ENCODE peak calls at places on chromosomes 3 and 15, in four cellular contexts. F is HEK293T, X is HepG2, J is GM12878. D is an unnamed sample.

GRCh38 chr3:32706348-32707025 is 21.5 kb downstream of the CNOT10 start:
- DNase-seq in F (no peak), X (no peak), J (no peak), D (no peak)

GRCh38 chr3:169604118-169604517 is 59.4 kb downstream of the MECOM start:
- DNase-seq in F (no peak), X (no peak), J (no peak), D (no peak)

GRCh38 chr3:123143669-123144411 is 57.9 kb upstream of the SEC22A start:
- DNase-seq in F (peak; percentile 32), X (peak; percentile 58), J (no peak), D (peak; percentile 3)

GRCh38 chr3:169541528-169541927 is 122.0 kb downstream of the MECOM start:
- DNase-seq in F (no peak), X (no peak), J (no peak), D (no peak)

GRCh38 chr3:10600159-10601125 is 95.1 kb upstream of the ATP2B2 start:
- DNase-seq in F (no peak), X (no peak), J (no peak), D (no peak)

GRCh38 chr15:84949043-84949442 is 32.6 kb upstream of the PDE8A start:
- DNase-seq in F (no peak), X (no peak), J (no peak), D (no peak)

GRCh38 chr3:179544981-179545645 is 17.6 kb upstream of the ACTL6A start:
- DNase-seq in F (no peak), X (no peak), J (no peak), D (no peak)

GRCh38 chr3:179015551-179016020 is 56.0 kb downstream of the ZMAT3 start:
- DNase-seq in F (peak; percentile 30), X (peak; percentile 81), J (peak; percentile 93), D (peak; percentile 75)

GRCh38 chr3:13301295-13301987 is 118.7 kb downstream of the NUP210 start:
- DNase-seq in F (no peak), X (peak; percentile 65), J (peak; percentile 28), D (peak; percentile 97)

GRCh38 chr3:143429628-143430514 is 310.3 kb downstream of the CHST2 start:
- DNase-seq in F (no peak), X (no peak), J (no peak), D (no peak)

GRCh38 chr3:182105875-182106274 is 394.1 kb downstream of the SOX2 start:
- DNase-seq in F (no peak), X (no peak), J (no peak), D (no peak)

GRCh38 chr3:196569003-196569516 is 600 bp downstream of the FBXO45 start:
- DNase-seq in F (peak; percentile 32), X (peak; percentile 14), J (no peak), D (peak; percentile 6)

GRCh38 chr3:15099364-15100098 is 583 bp upstream of the RBSN start:
- DNase-seq in F (no peak), X (no peak), J (no peak), D (no peak)

GRCh38 chr3:177427096-177427495 is 229.8 kb upstream of the TBL1XR1 start:
- DNase-seq in F (no peak), X (no peak), J (peak; percentile 84), D (no peak)

GRCh38 chr15:43189296-43189695 is 4.1 kb downstream of the CCNDBP1 start:
- DNase-seq in F (no peak), X (no peak), J (no peak), D (no peak)

GRCh38 chr15:76996526-76997401 is 1.8 kb downstream of the PSTPIP1 start:
- DNase-seq in F (no peak), X (no peak), J (no peak), D (no peak)

GRCh38 chr3:135582800-135583199 is 382.7 kb upstream of the PPP2R3A start:
- DNase-seq in F (no peak), X (no peak), J (no peak), D (no peak)

GRCh38 chr3:63746211-63746610 is 72.9 kb upstream of the C3orf49 start:
- DNase-seq in F (no peak), X (no peak), J (no peak), D (no peak)

GRCh38 chr3:114571363-114571762 is 277.5 kb downstream of the TIGIT start:
- DNase-seq in F (no peak), X (no peak), J (no peak), D (no peak)

GRCh38 chr3:194323785-194324735 is 27.1 kb downstream of the CPN2 start:
- DNase-seq in F (peak; percentile 45), X (peak; percentile 59), J (no peak), D (no peak)

GRCh38 chr15:70140543-70141375 is 43.0 kb upstream of the TLE3 start:
- DNase-seq in F (no peak), X (peak; percentile 94), J (no peak), D (peak; percentile 64)

GRCh38 chr3:115713247-115713646 is 89.9 kb downstream of the GAP43 start:
- DNase-seq in F (no peak), X (no peak), J (no peak), D (no peak)

GRCh38 chr3:155241559-155241958 is 51.9 kb downstream of the STRIT1 start:
- DNase-seq in F (no peak), X (no peak), J (no peak), D (no peak)

GRCh38 chr3:133717424-133717823 is 28.8 kb upstream of the TF start:
- DNase-seq in F (no peak), X (peak; percentile 75), J (no peak), D (no peak)

GRCh38 chr3:14524920-14525660 is 15.1 kb downstream of the GRIP2 start:
- DNase-seq in F (no peak), X (no peak), J (no peak), D (no peak)

GRCh38 chr15:36936652-36937051 is 163.7 kb downstream of the MEIS2 start:
- DNase-seq in F (no peak), X (no peak), J (no peak), D (no peak)

GRCh38 chr3:45571969-45572368 is 22.6 kb upstream of the LIMD1 start:
- DNase-seq in F (no peak), X (no peak), J (no peak), D (no peak)

GRCh38 chr3:39208463-39209055 is 16.2 kb upstream of the XIRP1 start:
- DNase-seq in F (peak; percentile 67), X (peak; percentile 21), J (no peak), D (no peak)

GRCh38 chr3:128863560-128863959 is 15.9 kb upstream of the ACAD9 start:
- DNase-seq in F (no peak), X (no peak), J (no peak), D (no peak)

GRCh38 chr3:97742036-97742435 is 22.5 kb upstream of the ARL6 start:
- DNase-seq in F (no peak), X (no peak), J (no peak), D (no peak)

DNA sequence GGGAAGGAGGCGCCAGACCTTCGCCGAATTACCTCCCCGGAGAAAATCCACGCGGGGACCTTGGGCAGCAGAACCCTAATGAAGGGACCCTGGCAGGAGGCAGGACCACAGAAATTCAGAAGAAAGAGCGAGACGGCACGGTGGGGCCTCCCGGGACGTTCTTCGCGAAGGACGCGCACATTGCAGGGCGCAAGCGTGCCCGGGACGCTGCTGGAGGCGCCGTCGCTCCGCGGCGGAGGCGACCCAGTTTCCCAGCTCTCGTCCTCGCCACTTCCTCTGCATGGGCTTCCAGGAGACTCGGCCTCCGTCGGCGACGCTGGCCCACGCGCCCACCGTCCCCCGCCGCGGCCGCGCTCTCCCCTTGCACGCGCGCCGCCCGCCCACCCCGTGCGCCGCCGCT is 31.9 kb upstream of the SMAD3 start:
- DNase-seq in F (no peak), X (no peak), J (no peak), D (no peak)
- TF ChIP-seq SUZ12 in F (no peak), X (no peak), J (no peak), D (no peak)

DNA sequence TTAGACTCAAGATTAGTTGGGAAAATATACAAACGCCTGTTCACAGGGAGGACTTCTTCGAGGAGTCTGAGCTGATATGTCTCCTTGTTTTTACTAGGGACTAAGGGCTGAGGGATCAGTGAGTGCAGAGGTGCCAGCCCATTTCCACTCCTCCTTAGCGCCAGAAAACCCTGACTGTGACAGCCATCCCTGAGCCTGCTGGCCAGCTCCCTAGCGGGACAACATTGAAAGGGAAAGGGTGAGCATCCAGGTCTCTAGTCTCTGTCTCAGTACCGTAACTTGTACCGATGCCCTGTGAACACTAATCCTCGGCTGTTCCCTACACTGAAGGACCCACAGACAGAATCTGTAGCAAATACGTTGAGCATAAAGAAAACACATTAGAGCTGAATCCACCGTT is 243.4 kb downstream of the WNT5A start:
- DNase-seq in F (no peak), X (no peak), J (no peak), D (no peak)
- TF ChIP-seq SUZ12 in F (no peak), X (no peak), J (no peak), D (no peak)

GRCh38 chr15:79171320-79172031 is 80.9 kb upstream of the RASGRF1 start:
- DNase-seq in F (no peak), X (no peak), J (no peak), D (no peak)

GRCh38 chr15:79172801-79173460 is 82.4 kb upstream of the RASGRF1 start:
- DNase-seq in F (no peak), X (no peak), J (no peak), D (no peak)

GRCh38 chr15:79170256-79170664 is 79.7 kb upstream of the RASGRF1 start:
- DNase-seq in F (no peak), X (no peak), J (no peak), D (no peak)

GRCh38 chr15:79169531-79170123 is 79.0 kb upstream of the RASGRF1 start:
- DNase-seq in F (no peak), X (no peak), J (no peak), D (no peak)

DNA sequence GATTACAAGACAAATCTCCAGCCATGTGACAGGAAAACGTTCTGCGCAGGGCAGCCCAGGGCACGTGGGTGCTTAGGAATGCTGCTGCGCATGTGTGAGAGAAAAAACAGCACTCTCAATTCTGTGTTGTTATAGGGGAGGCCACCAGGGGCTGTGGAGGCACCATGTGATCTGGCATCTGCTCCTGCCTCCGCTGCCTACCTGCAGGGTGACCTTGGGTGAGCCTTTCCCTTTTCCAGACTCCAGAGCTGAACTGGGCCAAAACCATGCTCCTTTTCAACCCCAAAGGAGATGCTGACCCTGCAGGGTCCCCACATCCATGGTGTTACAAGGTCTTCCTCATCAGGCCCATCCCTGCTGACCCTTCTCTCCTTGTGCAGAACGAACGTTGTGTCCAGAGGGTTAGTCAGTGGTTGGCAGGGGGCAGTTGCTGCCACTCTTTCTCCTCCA is 81.5 kb upstream of the RASGRF1 start:
- DNase-seq in F (peak; percentile 48), X (peak; percentile 50), J (no peak), D (no peak)
- TF ChIP-seq SUZ12 in F (no peak), X (no peak), J (no peak), D (no peak)

GRCh38 chr3:100097919-100098896 is 16.1 kb downstream of the FILIP1L start:
- DNase-seq in F (no peak), X (peak; percentile 80), J (no peak), D (no peak)

GRCh38 chr3:100102757-100103156 is 11.5 kb downstream of the FILIP1L start:
- DNase-seq in F (no peak), X (no peak), J (no peak), D (no peak)

GRCh38 chr3:100099621-100100020 is 14.7 kb downstream of the FILIP1L start:
- DNase-seq in F (no peak), X (no peak), J (no peak), D (no peak)

GRCh38 chr3:100103558-100104441 is 10.5 kb downstream of the FILIP1L start:
- DNase-seq in F (no peak), X (peak; percentile 20), J (peak; percentile 56), D (no peak)

DNA sequence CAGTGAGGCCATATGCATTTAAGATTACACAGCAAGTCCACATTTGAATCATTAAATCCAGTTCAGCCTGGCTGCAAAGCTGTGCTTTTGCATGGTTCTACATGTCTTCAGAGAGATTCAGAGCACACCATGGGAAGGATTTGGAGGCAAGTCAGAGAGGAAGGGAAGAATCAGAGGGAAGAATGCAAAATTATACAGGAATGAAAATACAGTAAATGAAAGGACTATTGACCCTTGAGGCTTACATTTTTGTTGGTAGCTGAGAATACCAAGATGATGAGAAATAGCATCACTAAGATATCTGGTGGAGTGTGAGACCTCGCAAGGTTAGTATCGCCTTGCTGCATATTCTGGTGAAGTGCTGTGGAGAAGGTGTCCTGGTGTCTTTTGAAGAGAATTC is 13.8 kb downstream of the FILIP1L start:
- DNase-seq in F (no peak), X (no peak), J (no peak), D (no peak)
- TF ChIP-seq SUZ12 in F (no peak), X (no peak), J (no peak), D (no peak)

D was measured in NT2/D1.